ENCODE peak calls at places on chromosome 14, in seven cellular contexts. One of them, this sample, is unnamed.

GRCh38 chr14:76112889-76113611 is 38.7 kb upstream of the GPATCH2L start:
- DNase-seq in effector CD4-positive, alpha-beta T cell: no peak
- DNase-seq in stimulated activated CD4-positive, alpha-beta T cell treated with anti-CD3 and anti-CD28 coated beads, Interleukin-2, amount 100 ng/mL, for 24 hours: no peak
- DNase-seq in DMS 273 treated with DMSO at 0.1 percent for 48 hours: no peak
- DNase-seq in NCI-H345: no peak
- DNase-seq in CD4-positive, CD25-positive, alpha-beta regulatory T cell: no peak
- DNase-seq in left kidney: peak
- DNase-seq in this sample: no peak

GRCh38 chr14:23294734-23295561 is 7.7 kb downstream of the PPP1R3E start:
- DNase-seq in effector CD4-positive, alpha-beta T cell: peak
- DNase-seq in left kidney: peak
- DNase-seq in stimulated activated CD4-positive, alpha-beta T cell treated with anti-CD3 and anti-CD28 coated beads, Interleukin-2, amount 100 ng/mL, for 24 hours: peak
- DNase-seq in NCI-H345: peak
- DNase-seq in CD4-positive, CD25-positive, alpha-beta regulatory T cell: peak
- DNase-seq in DMS 273 treated with DMSO at 0.1 percent for 48 hours: peak
- DNase-seq in this sample: peak

GRCh38 chr14:42130809-42131208 is 524.1 kb downstream of the LRFN5 start:
- DNase-seq in CD4-positive, CD25-positive, alpha-beta regulatory T cell: no peak
- DNase-seq in stimulated activated CD4-positive, alpha-beta T cell treated with anti-CD3 and anti-CD28 coated beads, Interleukin-2, amount 100 ng/mL, for 24 hours: no peak
- DNase-seq in NCI-H345: no peak
- DNase-seq in left kidney: no peak
- DNase-seq in effector CD4-positive, alpha-beta T cell: no peak
- DNase-seq in DMS 273 treated with DMSO at 0.1 percent for 48 hours: no peak
- DNase-seq in this sample: no peak

GRCh38 chr14:61338457-61338856 is 17.1 kb downstream of the PRKCH start:
- DNase-seq in left kidney: no peak
- DNase-seq in CD4-positive, CD25-positive, alpha-beta regulatory T cell: no peak
- DNase-seq in NCI-H345: no peak
- DNase-seq in DMS 273 treated with DMSO at 0.1 percent for 48 hours: no peak
- DNase-seq in effector CD4-positive, alpha-beta T cell: no peak
- DNase-seq in stimulated activated CD4-positive, alpha-beta T cell treated with anti-CD3 and anti-CD28 coated beads, Interleukin-2, amount 100 ng/mL, for 24 hours: no peak
- DNase-seq in this sample: no peak

GRCh38 chr14:57634335-57634734 is 140.7 kb upstream of the CCDC198 start:
- DNase-seq in stimulated activated CD4-positive, alpha-beta T cell treated with anti-CD3 and anti-CD28 coated beads, Interleukin-2, amount 100 ng/mL, for 24 hours: no peak
- DNase-seq in DMS 273 treated with DMSO at 0.1 percent for 48 hours: no peak
- DNase-seq in left kidney: no peak
- DNase-seq in CD4-positive, CD25-positive, alpha-beta regulatory T cell: no peak
- DNase-seq in effector CD4-positive, alpha-beta T cell: no peak
- DNase-seq in NCI-H345: no peak
- DNase-seq in this sample: no peak

GRCh38 chr14:75123991-75124390 is 2.9 kb downstream of the NEK9 start:
- DNase-seq in NCI-H345: no peak
- DNase-seq in left kidney: no peak
- DNase-seq in DMS 273 treated with DMSO at 0.1 percent for 48 hours: no peak
- DNase-seq in stimulated activated CD4-positive, alpha-beta T cell treated with anti-CD3 and anti-CD28 coated beads, Interleukin-2, amount 100 ng/mL, for 24 hours: peak
- DNase-seq in effector CD4-positive, alpha-beta T cell: peak
- DNase-seq in CD4-positive, CD25-positive, alpha-beta regulatory T cell: no peak
- DNase-seq in this sample: no peak

GRCh38 chr14:52789118-52789517 is 2.3 kb downstream of the GNPNAT1 start:
- DNase-seq in left kidney: no peak
- DNase-seq in NCI-H345: no peak
- DNase-seq in CD4-positive, CD25-positive, alpha-beta regulatory T cell: no peak
- DNase-seq in DMS 273 treated with DMSO at 0.1 percent for 48 hours: no peak
- DNase-seq in effector CD4-positive, alpha-beta T cell: no peak
- DNase-seq in stimulated activated CD4-positive, alpha-beta T cell treated with anti-CD3 and anti-CD28 coated beads, Interleukin-2, amount 100 ng/mL, for 24 hours: no peak
- DNase-seq in this sample: no peak

GRCh38 chr14:59600211-59600945 is 23.8 kb upstream of the CCDC175 start:
- DNase-seq in DMS 273 treated with DMSO at 0.1 percent for 48 hours: no peak
- DNase-seq in NCI-H345: no peak
- DNase-seq in left kidney: no peak
- DNase-seq in CD4-positive, CD25-positive, alpha-beta regulatory T cell: no peak
- DNase-seq in stimulated activated CD4-positive, alpha-beta T cell treated with anti-CD3 and anti-CD28 coated beads, Interleukin-2, amount 100 ng/mL, for 24 hours: no peak
- DNase-seq in effector CD4-positive, alpha-beta T cell: no peak
- DNase-seq in this sample: no peak

GRCh38 chr14:61147369-61147897 is 133.7 kb downstream of the TMEM30B start:
- DNase-seq in left kidney: peak
- DNase-seq in effector CD4-positive, alpha-beta T cell: no peak
- DNase-seq in CD4-positive, CD25-positive, alpha-beta regulatory T cell: no peak
- DNase-seq in stimulated activated CD4-positive, alpha-beta T cell treated with anti-CD3 and anti-CD28 coated beads, Interleukin-2, amount 100 ng/mL, for 24 hours: no peak
- DNase-seq in DMS 273 treated with DMSO at 0.1 percent for 48 hours: no peak
- DNase-seq in NCI-H345: no peak
- DNase-seq in this sample: no peak

GRCh38 chr14:77458249-77458950 is 507 bp downstream of the AHSA1 start:
- DNase-seq in DMS 273 treated with DMSO at 0.1 percent for 48 hours: no peak
- DNase-seq in NCI-H345: peak
- DNase-seq in effector CD4-positive, alpha-beta T cell: no peak
- DNase-seq in CD4-positive, CD25-positive, alpha-beta regulatory T cell: peak
- DNase-seq in left kidney: peak
- DNase-seq in stimulated activated CD4-positive, alpha-beta T cell treated with anti-CD3 and anti-CD28 coated beads, Interleukin-2, amount 100 ng/mL, for 24 hours: peak
- DNase-seq in this sample: peak

GRCh38 chr14:101062611-101063010 is 159.1 kb upstream of the RTL1 start:
- DNase-seq in NCI-H345: no peak
- DNase-seq in stimulated activated CD4-positive, alpha-beta T cell treated with anti-CD3 and anti-CD28 coated beads, Interleukin-2, amount 100 ng/mL, for 24 hours: no peak
- DNase-seq in effector CD4-positive, alpha-beta T cell: no peak
- DNase-seq in left kidney: no peak
- DNase-seq in CD4-positive, CD25-positive, alpha-beta regulatory T cell: no peak
- DNase-seq in DMS 273 treated with DMSO at 0.1 percent for 48 hours: no peak
- DNase-seq in this sample: no peak

GRCh38 chr14:36510078-36510799 is 9.8 kb downstream of the NKX2-1 start:
- DNase-seq in stimulated activated CD4-positive, alpha-beta T cell treated with anti-CD3 and anti-CD28 coated beads, Interleukin-2, amount 100 ng/mL, for 24 hours: no peak
- DNase-seq in DMS 273 treated with DMSO at 0.1 percent for 48 hours: no peak
- DNase-seq in CD4-positive, CD25-positive, alpha-beta regulatory T cell: no peak
- DNase-seq in effector CD4-positive, alpha-beta T cell: no peak
- DNase-seq in NCI-H345: peak
- DNase-seq in left kidney: peak
- DNase-seq in this sample: no peak

This sample was measured in activated T-cell treated with anti-CD3 and anti-CD28 coated beads for 4 hours.